ENCODE peak calls at places on chromosomes 5 and 9, in four cellular contexts. C is IMR-90, R is endothelial cell of umbilical vein, V is K562. K is an unnamed sample.
A peak's percentile ranks its signal among the peaks of the same experiment; 100 is the strongest.

GRCh38 chr5:74314906-74315305 is 325.6 kb downstream of the ENC1 start:
- DNase-seq in C (no peak), V (no peak), R (no peak), K (no peak)

GRCh38 chr5:29197636-29198035 is 1995.8 kb upstream of the CDH6 start:
- DNase-seq in C (no peak), V (no peak), R (no peak), K (no peak)

GRCh38 chr9:109918359-109919163 is 138.6 kb downstream of the PALM2AKAP2 start:
- DNase-seq in R (peak; percentile 69), C (no peak), V (no peak), K (no peak)

GRCh38 chr5:141094481-141095262 is at the start of gene PCDHB2:
- DNase-seq in C (peak; percentile 14), R (peak; percentile 21), V (peak; percentile 15), K (no peak)

GRCh38 chr9:128098936-128099931 is 28.3 kb downstream of the PTGES2 start:
- DNase-seq in C (no peak), V (peak; percentile 38), R (no peak), K (no peak)

GRCh38 chr5:12480487-12480886 is 576.2 kb upstream of the CTNND2 start:
- DNase-seq in C (no peak), R (no peak), V (no peak), K (no peak)

GRCh38 chr9:97768731-97769130 is 71.6 kb upstream of the XPA start:
- DNase-seq in V (no peak), R (no peak), C (peak; percentile 52), K (no peak)

GRCh38 chr9:114061292-114061691 is 16.8 kb downstream of the AMBP start:
- DNase-seq in V (no peak), R (no peak), C (no peak), K (no peak)

GRCh38 chr9:20253635-20254034 is 368.7 kb downstream of the MLLT3 start:
- DNase-seq in C (no peak), V (no peak), R (no peak), K (no peak)

GRCh38 chr9:6428940-6429889 is 16.2 kb downstream of the UHRF2 start:
- DNase-seq in C (no peak), V (no peak), R (no peak), K (no peak)

GRCh38 chr5:60820593-60821487 is 23.2 kb downstream of the ELOVL7 start:
- DNase-seq in V (peak; percentile 17), R (no peak), C (no peak), K (no peak)

GRCh38 chr9:19510907-19511306 is 102.1 kb downstream of the ACER2 start:
- DNase-seq in R (no peak), C (no peak), V (no peak), K (no peak)

GRCh38 chr5:52799358-52799982 is 11.8 kb downstream of the ITGA1 start:
- DNase-seq in V (peak; percentile 12), R (peak; percentile 69), C (peak; percentile 79), K (no peak)

GRCh38 chr5:33324667-33325307 is 116.0 kb upstream of the TARS1 start:
- DNase-seq in C (no peak), V (no peak), R (no peak), K (no peak)

GRCh38 chr5:32713396-32714381 is 2.6 kb downstream of the NPR3 start:
- DNase-seq in R (no peak), C (peak; percentile 57), V (no peak), K (no peak)

GRCh38 chr5:107361945-107362344 is 308.8 kb downstream of the EFNA5 start:
- DNase-seq in V (no peak), C (peak; percentile 21), R (no peak), K (no peak)

GRCh38 chr9:133677126-133678010 is 41.2 kb downstream of the DBH start:
- DNase-seq in V (no peak), R (no peak), C (no peak), K (no peak)

GRCh38 chr9:94056442-94056974 is 27.8 kb upstream of the PTPDC1 start:
- DNase-seq in V (no peak), C (peak; percentile 76), R (peak; percentile 58), K (no peak)

GRCh38 chr5:34503379-34504346 is 152.5 kb upstream of the RAI14 start:
- DNase-seq in V (no peak), C (no peak), R (no peak), K (no peak)

GRCh38 chr5:93186031-93186682 is 394.9 kb downstream of the NR2F1-AS1 start:
- DNase-seq in R (peak; percentile 58), C (peak; percentile 89), V (no peak), K (peak; percentile 40)

GRCh38 chr5:110757118-110757729 is 18.4 kb downstream of the SLC25A46 start:
- DNase-seq in R (peak; percentile 62), C (peak; percentile 60), V (peak; percentile 31), K (peak; percentile 4)

GRCh38 chr5:96141749-96142148 is 180.1 kb upstream of the ELL2 start:
- DNase-seq in R (no peak), C (no peak), V (no peak), K (no peak)

GRCh38 chr5:42855386-42855785 is 43.7 kb upstream of the SELENOP start:
- DNase-seq in V (no peak), C (no peak), R (no peak), K (no peak)

GRCh38 chr5:178602752-178603151 is 12.6 kb upstream of the COL23A1 start:
- DNase-seq in R (no peak), V (no peak), C (peak; percentile 72), K (no peak)

GRCh38 chr9:134689320-134690181 is 47.9 kb downstream of the COL5A1 start:
- DNase-seq in V (peak; percentile 81), C (peak; percentile 49), R (peak; percentile 63), K (no peak)

GRCh38 chr9:69253057-69253456 is 72.0 kb upstream of the ENTREP1 start:
- DNase-seq in V (no peak), C (peak; percentile 6), R (peak; percentile 42), K (peak; percentile 1)

GRCh38 chr9:73155389-73155788 is 3.7 kb downstream of the ANXA1 start:
- DNase-seq in C (no peak), V (no peak), R (peak; percentile 59), K (no peak)

GRCh38 chr5:124025306-124025705 is 513.3 kb downstream of the CSNK1G3 start:
- DNase-seq in C (no peak), R (no peak), V (no peak), K (no peak)

GRCh38 chr9:18504707-18505106 is 30.8 kb downstream of the ADAMTSL1 start:
- DNase-seq in R (no peak), C (no peak), V (no peak), K (no peak)
- H3K9me1 ChIP-seq in R (no peaks in the 10 kb centered on the region), C (no peaks in the 10 kb centered on the region), V (no peaks in the 10 kb centered on the region), K (no peaks in the 10 kb centered on the region)

GRCh38 chr5:100560860-100561259 is 25.7 kb downstream of the FAM174A start:
- DNase-seq in R (no peak), V (no peak), C (peak; percentile 35), K (no peak)
- H3K9me1 ChIP-seq in R (no peaks in the 10 kb centered on the region), V (no peaks in the 10 kb centered on the region), C (no peaks in the 10 kb centered on the region), K (no peaks in the 10 kb centered on the region)

GRCh38 chr9:137814436-137814835 is 63.1 kb upstream of the CACNA1B start:
- DNase-seq in C (no peak), R (no peak), V (no peak), K (no peak)
- H3K9me1 ChIP-seq in C (no peaks in the 10 kb centered on the region), R (no peaks in the 10 kb centered on the region), V (no peaks in the 10 kb centered on the region), K (no peaks in the 10 kb centered on the region)

DNA sequence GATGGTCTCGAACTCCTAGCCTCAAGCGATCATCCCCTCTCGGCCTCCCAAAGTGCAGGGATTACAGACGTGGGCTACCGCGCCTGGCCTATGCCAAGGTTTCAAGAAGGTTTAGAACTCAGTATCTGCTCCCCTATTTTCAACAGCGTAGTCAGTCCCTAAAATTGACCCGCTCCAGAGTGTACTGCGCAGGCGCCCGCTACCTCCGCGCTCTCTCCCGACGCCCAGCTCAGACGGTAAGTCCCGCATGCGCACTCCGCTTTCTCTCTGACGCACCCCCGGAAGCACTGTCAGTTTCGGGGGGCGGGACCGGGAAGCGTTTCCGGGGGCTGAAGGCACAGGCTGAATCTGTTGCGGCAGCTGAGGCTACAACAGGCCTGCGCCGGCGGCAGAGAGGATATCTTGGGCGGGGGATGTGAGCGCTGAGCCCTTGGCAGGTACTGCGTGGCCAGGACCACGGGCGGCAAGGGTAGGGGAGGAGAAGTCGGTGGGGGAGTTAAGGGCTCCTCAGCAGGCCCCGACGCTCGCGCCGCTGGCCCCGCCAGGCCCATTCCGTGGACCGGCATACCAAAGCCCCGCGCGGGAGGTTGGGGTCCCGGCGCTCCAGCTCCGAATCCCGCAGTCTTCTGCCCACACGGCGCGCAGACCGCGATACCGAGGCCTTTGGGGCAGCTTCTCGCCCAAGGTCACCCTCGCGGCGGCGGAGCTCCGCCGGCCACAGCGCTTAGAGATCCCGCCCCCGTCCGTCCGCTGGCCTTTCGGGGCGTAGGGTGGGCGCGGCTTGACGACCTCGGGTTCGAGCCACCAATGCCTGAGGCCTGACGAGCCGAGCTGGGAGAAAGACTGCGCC is at the start of gene ZBTB43:
- DNase-seq in V (peak; percentile 98), C (peak; percentile 93), R (peak; percentile 97), K (peak; percentile 71)
- H3K9me1 ChIP-seq in V (no peaks in the 10 kb centered on the region), C (peaks cover 3% of the 10 kb centered on the region), R (no peaks in the 10 kb centered on the region), K (no peaks in the 10 kb centered on the region)

DNA sequence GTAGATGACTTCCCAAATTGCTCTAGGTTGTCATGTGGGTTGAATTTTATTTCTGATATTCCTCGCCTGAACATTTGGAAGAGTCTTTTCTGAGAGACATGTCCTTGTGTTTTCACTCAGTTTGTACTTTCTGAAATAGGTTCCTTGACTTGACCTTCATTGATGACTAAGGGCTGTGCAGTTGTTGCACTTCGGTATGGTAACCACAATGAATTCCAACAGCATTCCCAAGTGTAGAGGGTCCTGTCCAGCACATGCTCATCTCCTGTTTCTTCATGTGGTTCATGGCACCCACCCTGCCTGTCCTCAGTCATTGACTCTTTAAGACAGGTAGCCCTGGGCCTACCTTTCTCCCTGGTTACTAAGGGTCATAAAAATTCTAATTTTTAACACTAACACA is 527.8 kb downstream of the MTRR start:
- DNase-seq in V (no peak), R (no peak), C (peak; percentile 13), K (no peak)
- H3K9me1 ChIP-seq in V (no peaks in the 10 kb centered on the region), R (no peaks in the 10 kb centered on the region), C (peaks cover 2% of the 10 kb centered on the region), K (no peaks in the 10 kb centered on the region)

GRCh38 chr5:163951069-163951468 is 445.6 kb downstream of the MAT2B start:
- DNase-seq in V (no peak), C (no peak), R (no peak), K (no peak)

GRCh38 chr5:163950248-163950647 is 444.8 kb downstream of the MAT2B start:
- DNase-seq in C (no peak), R (no peak), V (no peak), K (no peak)

GRCh38 chr5:163948086-163948666 is 442.8 kb downstream of the MAT2B start:
- DNase-seq in V (no peak), C (no peak), R (no peak), K (no peak)

GRCh38 chr5:163953883-163954282 is 448.5 kb downstream of the MAT2B start:
- DNase-seq in R (no peak), C (no peak), V (no peak), K (no peak)
- H3K9me1 ChIP-seq in R (no peaks in the 10 kb centered on the region), C (no peaks in the 10 kb centered on the region), V (no peaks in the 10 kb centered on the region), K (no peaks in the 10 kb centered on the region)

K was measured in keratinocyte.